ENCODE peak calls at places on chromosomes 4 and X, in five cellular contexts. M, P, F, L and D are unnamed samples.

GRCh38 chrX:82748901-82749505 is 759.1 kb upstream of the POU3F4 start:
- DNase-seq in M (no peak), P (no peak), F (no peak), L (no peak), D (no peak)

GRCh38 chrX:10769165-10769564 is 148.8 kb upstream of the MID1 start:
- DNase-seq in M (peak; percentile 75), P (peak; percentile 44), F (no peak), L (peak; percentile 42), D (no peak)

GRCh38 chrX:55709735-55710134 is 7.8 kb upstream of the RRAGB start:
- DNase-seq in M (peak; percentile 13), P (no peak), F (no peak), L (no peak), D (no peak)

GRCh38 chr4:16788893-16789292 is 109.6 kb downstream of the LDB2 start:
- DNase-seq in M (no peak), P (no peak), F (no peak), L (no peak), D (no peak)

GRCh38 chrX:24117288-24117687 is 32.2 kb upstream of the ZFX start:
- DNase-seq in M (no peak), P (no peak), F (peak; percentile 38), L (no peak), D (no peak)

GRCh38 chr4:99414401-99414800 is 20.7 kb downstream of the ADH7 start:
- DNase-seq in M (no peak), P (no peak), F (no peak), L (no peak), D (no peak)

GRCh38 chrX:40474205-40474626 is 106.6 kb upstream of the ATP6AP2 start:
- DNase-seq in M (peak; percentile 93), P (peak; percentile 81), F (no peak), L (no peak), D (no peak)

GRCh38 chr4:150589174-150589573 is 7.2 kb downstream of the MAB21L2 start:
- DNase-seq in M (no peak), P (no peak), F (no peak), L (no peak), D (no peak)

GRCh38 chr4:103111598-103111997 is 12.0 kb upstream of the BDH2 start:
- DNase-seq in M (no peak), P (no peak), F (no peak), L (no peak), D (no peak)

GRCh38 chrX:107654778-107655761 is 26.8 kb downstream of the PRPS1 start:
- DNase-seq in M (peak; percentile 93), P (peak; percentile 88), F (peak; percentile 65), L (peak; percentile 58), D (peak; percentile 40)
- TF ChIP-seq CTCF in M (peak; percentile 96), P (peak; percentile 73), F (peak; percentile 57), L (peak; percentile 70), D (no peak)

GRCh38 chr4:4695497-4695896 is 153.6 kb upstream of the STX18 start:
- DNase-seq in M (no peak), P (no peak), F (no peak), L (no peak), D (no peak)

GRCh38 chr4:4694812-4695211 is 153.0 kb upstream of the STX18 start:
- DNase-seq in M (no peak), P (no peak), F (no peak), L (no peak), D (no peak)

GRCh38 chr4:4693258-4693657 is 151.4 kb upstream of the STX18 start:
- DNase-seq in M (no peak), P (no peak), F (no peak), L (peak; percentile 42), D (no peak)

GRCh38 chr4:4693755-4694295 is 152.0 kb upstream of the STX18 start:
- DNase-seq in M (no peak), P (no peak), F (no peak), L (no peak), D (no peak)

GRCh38 chr4:4694296-4694772 is 152.5 kb upstream of the STX18 start:
- DNase-seq in M (peak; percentile 49), P (peak; percentile 88), F (peak; percentile 45), L (no peak), D (no peak)
- TF ChIP-seq CTCF in M (peak; percentile 49), P (peak; percentile 27), F (no peak), L (no peak), D (no peak)

GRCh38 chrX:151359931-151360871 is 36.8 kb upstream of the VMA21 start:
- DNase-seq in M (peak; percentile 64), P (peak; percentile 53), F (peak; percentile 20), L (peak; percentile 45), D (peak; percentile 14)
- TF ChIP-seq CTCF in M (peak; percentile 70), P (peak; percentile 72), F (no peak), L (peak; percentile 65), D (no peak)

GRCh38 chr4:163932504-163932903 is 438.0 kb downstream of the TMA16 start:
- DNase-seq in M (no peak), P (no peak), F (no peak), L (no peak), D (no peak)

GRCh38 chr4:163930086-163930485 is 435.6 kb downstream of the TMA16 start:
- DNase-seq in M (peak; percentile 11), P (no peak), F (no peak), L (no peak), D (no peak)
- TF ChIP-seq CTCF in M (peak; percentile 21), P (no peak), F (no peak), L (no peak), D (no peak)

DNA sequence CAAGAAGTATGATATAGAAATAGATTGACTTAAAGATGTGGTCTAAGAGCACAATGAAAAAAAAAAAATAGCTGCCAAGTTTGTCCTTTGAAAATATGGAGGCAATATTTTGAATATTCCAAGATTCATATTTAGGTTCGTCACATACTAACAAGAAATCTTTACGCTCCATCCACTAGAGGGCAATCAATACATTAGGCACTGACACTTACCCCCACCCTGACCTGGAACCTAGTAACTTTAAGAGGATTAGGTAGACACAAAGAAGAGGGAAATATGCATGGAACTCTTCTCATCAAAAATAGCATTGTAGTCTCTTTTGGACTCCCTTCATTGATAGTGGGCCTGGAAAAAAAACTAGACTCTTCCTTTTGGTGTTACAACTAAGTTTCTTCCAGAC is 1108.1 kb downstream of the PCDH19 start:
- DNase-seq in M (peak; percentile 71), P (peak; percentile 59), F (no peak), L (no peak), D (no peak)
- TF ChIP-seq CTCF in M (peak; percentile 70), P (no peak), F (no peak), L (peak; percentile 24), D (no peak)

GRCh38 chrX:11949291-11949690 is 189.0 kb upstream of the FRMPD4 start:
- DNase-seq in M (no peak), P (no peak), F (no peak), L (no peak), D (no peak)

DNA sequence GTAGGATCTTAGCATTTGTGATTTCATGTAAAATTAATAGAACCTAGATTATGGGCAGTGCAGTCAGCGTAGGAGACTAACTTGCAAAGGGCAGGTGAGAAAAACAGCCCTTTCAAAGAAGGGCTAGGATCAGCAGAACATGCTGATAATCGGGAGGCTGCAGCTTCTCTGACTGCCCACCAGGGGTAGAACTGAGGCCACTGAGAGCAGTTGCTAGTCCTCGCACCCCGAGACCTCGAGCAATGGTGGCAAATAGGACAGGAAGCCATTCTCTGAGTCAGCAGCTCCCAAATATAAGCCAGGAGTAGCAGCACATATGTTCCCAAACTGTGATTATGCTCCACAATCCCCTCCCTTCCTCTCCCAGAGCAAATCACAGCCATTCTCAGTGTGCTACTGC is 186.4 kb downstream of the MSL3 start:
- DNase-seq in M (peak; percentile 57), P (peak; percentile 34), F (no peak), L (peak; percentile 3), D (no peak)
- TF ChIP-seq CTCF in M (peak; percentile 57), P (peak; percentile 75), F (no peak), L (no peak), D (no peak)

DNA sequence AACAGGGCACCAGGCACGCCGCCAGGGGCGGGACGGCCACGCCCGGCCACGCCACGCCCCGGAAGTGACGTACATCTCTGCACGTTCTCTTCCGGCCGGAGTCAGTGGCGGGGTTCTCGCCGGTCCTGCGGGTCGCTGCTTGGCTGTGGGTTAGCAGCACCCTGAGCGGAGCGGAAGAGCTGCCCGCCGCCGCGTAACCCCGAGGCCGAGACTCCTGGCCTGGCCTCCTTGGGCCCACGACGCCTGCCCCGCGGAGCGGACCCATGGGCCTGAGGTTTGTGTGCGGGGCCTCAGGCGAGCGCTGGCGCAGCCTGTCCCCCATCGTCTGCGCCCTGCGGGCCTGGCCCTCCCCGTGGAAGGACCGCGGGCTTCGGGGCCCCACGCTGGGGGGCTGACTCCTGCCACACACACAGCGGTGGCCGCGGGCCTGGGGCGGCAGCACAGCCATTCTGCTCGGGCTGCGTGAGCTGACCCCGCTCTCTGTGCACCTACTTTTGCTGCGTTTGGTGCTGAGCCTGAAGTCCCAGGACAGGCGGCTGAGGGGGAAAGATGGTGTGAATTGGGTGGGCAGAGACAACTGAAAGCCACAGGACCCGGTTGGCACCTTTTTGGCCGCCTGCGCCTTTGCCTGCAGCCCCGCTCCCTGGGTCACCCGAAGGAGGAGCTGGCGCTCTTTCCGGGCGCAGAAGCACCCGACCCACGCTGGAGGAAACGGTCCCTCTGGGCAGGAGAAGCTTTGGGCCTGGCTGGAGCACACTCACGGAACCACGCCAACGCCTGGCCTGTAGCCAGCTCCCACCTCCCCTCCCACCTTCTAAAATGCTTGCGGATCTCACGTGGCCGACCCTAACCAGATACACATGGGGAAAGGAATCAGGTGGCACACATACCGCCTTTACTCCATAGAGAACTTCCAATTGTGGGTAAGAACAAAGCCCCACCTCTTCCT is 28.1 kb downstream of the NOP14 start:
- DNase-seq in M (peak; percentile 96), P (peak; percentile 95), F (peak; percentile 97), L (peak; percentile 96), D (peak; percentile 99)
- TF ChIP-seq CTCF in M (no peak), P (peak; percentile 5), F (no peak), L (no peak), D (no peak)

DNA sequence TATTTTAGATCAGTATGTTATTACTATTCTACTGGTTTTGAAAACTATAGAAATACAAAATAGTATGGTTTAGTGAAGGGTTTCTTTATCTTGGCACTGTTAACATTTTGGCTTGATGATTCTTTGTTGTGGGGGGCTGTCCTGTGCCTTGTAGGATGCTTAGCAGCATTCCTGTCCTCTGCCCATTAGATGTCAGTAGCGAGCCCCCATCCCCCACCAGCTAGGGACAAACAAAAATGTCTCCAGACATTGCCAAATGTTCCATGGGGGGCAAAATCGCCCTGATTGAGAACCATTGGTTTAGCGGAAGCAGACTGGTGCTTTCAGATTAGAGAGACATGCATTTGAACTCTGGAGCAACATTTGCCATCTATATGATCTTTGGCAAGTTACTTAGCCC is 23.3 kb downstream of the SPARCL1 start:
- DNase-seq in M (peak; percentile 39), P (no peak), F (no peak), L (no peak), D (no peak)
- TF ChIP-seq CTCF in M (peak; percentile 54), P (peak; percentile 12), F (no peak), L (peak; percentile 33), D (no peak)